ENCODE peak calls at places on chromosomes 7 and 10, in ten cellular contexts. V, E, O, D, C, H, K, M, T and W are unnamed samples.

GRCh38 chr7:33554046-33554445 is 351.3 kb upstream of the BMPER start:
- DNase-seq in M (no peak), O (no peak), C (no peak), D (no peak), T (no peak), E (no peak), K (no peak), V (no peak), H (no peak), W (no peak)

GRCh38 chr7:135930565-135931423 is 46.4 kb downstream of the MTPN start:
- DNase-seq in T (no peak), D (no peak), E (no peak), M (no peak), K (peak), H (no peak), O (no peak), C (no peak), V (no peak), W (peak)

GRCh38 chr10:77405771-77406241 is 231.8 kb downstream of the KCNMA1 start:
- DNase-seq in O (peak), K (peak), V (peak), C (peak), M (no peak), T (peak), D (peak), E (no peak), H (peak), W (peak)

GRCh38 chr7:21777916-21778315 is 167.8 kb downstream of the CDCA7L start:
- DNase-seq in V (no peak), O (no peak), M (no peak), T (no peak), H (no peak), D (no peak), K (no peak), C (no peak), E (no peak), W (no peak)

GRCh38 chr7:107803009-107803581 is at the start of gene SLC26A3:
- DNase-seq in D (no peak), K (no peak), T (no peak), C (no peak), E (no peak), H (no peak), V (no peak), O (no peak), M (no peak), W (no peak)

GRCh38 chr7:149300751-149301150 is 38.8 kb downstream of the ZNF783 start:
- DNase-seq in D (no peak), T (no peak), K (no peak), C (no peak), O (no peak), M (no peak), V (no peak), H (no peak), E (no peak), W (peak)

GRCh38 chr7:676246-676971 is 50.1 kb upstream of the DNAAF5 start:
- DNase-seq in M (no peak), V (no peak), E (no peak), D (no peak), T (no peak), C (no peak), H (no peak), O (no peak), K (no peak), W (no peak)

GRCh38 chr7:124257638-124258308 is 224.9 kb upstream of the TMEM229A start:
- DNase-seq in D (no peak), O (no peak), M (no peak), H (no peak), E (no peak), V (no peak), K (no peak), C (no peak), T (no peak), W (no peak)

GRCh38 chr7:2894118-2894940 is 50.2 kb upstream of the GNA12 start:
- DNase-seq in V (no peak), M (no peak), O (peak), E (no peak), K (no peak), T (no peak), C (no peak), D (no peak), H (no peak), W (no peak)

GRCh38 chr7:33040803-33041516 is 21.6 kb downstream of the NT5C3A start:
- DNase-seq in D (peak), C (no peak), M (no peak), H (no peak), E (no peak), T (peak), O (no peak), V (peak), K (peak), W (peak)

GRCh38 chr10:17685227-17685840 is 41.4 kb downstream of the STAM start:
- DNase-seq in T (no peak), K (no peak), V (no peak), C (no peak), E (no peak), O (no peak), M (no peak), H (no peak), D (no peak), W (no peak)

GRCh38 chr7:135414850-135415439 is 95.0 kb downstream of the CNOT4 start:
- DNase-seq in D (peak), M (peak), E (peak), K (peak), C (no peak), T (peak), H (peak), V (no peak), O (no peak), W (peak)

GRCh38 chr7:29274156-29275017 is 79.8 kb downstream of the CHN2 start:
- DNase-seq in D (no peak), M (no peak), T (peak), H (no peak), C (no peak), E (peak), V (no peak), K (no peak), O (no peak), W (peak)

GRCh38 chr7:107312418-107312817 is 143.6 kb downstream of the HBP1 start:
- DNase-seq in T (no peak), V (no peak), H (no peak), K (no peak), D (peak), E (no peak), C (no peak), O (no peak), M (no peak), W (no peak)

GRCh38 chr7:135194494-135195095 is 16.7 kb downstream of the WDR91 start:
- DNase-seq in C (no peak), T (no peak), K (no peak), H (no peak), O (no peak), E (no peak), D (no peak), M (no peak), V (no peak), W (no peak)

GRCh38 chr10:47311193-47311899 is 10.9 kb upstream of the GDF2 start:
- DNase-seq in K (peak), M (no peak), E (no peak), V (no peak), T (no peak), D (no peak), H (no peak), C (no peak), O (no peak), W (no peak)

GRCh38 chr7:155807013-155807804 is 5.1 kb downstream of the SHH start:
- DNase-seq in D (no peak), T (no peak), V (no peak), C (no peak), E (no peak), H (no peak), M (no peak), O (no peak), K (no peak), W (no peak)

GRCh38 chr7:130903358-130903974 is 169.5 kb upstream of the KLF14 start:
- DNase-seq in E (no peak), M (peak), V (no peak), K (peak), T (peak), C (no peak), D (no peak), O (no peak), H (no peak), W (peak)

GRCh38 chr7:545470-545869 is 25.8 kb upstream of the PDGFA start:
- DNase-seq in T (no peak), C (no peak), H (no peak), M (no peak), D (no peak), E (no peak), V (no peak), K (no peak), O (no peak), W (no peak)

GRCh38 chr7:158316466-158317031 is 271.1 kb downstream of the PTPRN2 start:
- DNase-seq in H (no peak), M (no peak), D (no peak), T (no peak), O (no peak), C (no peak), K (no peak), E (no peak), V (no peak), W (no peak)

GRCh38 chr10:100993986-100994708 is 5.5 kb upstream of the LZTS2 start:
- DNase-seq in C (no peak), T (peak), M (no peak), D (no peak), H (peak), V (no peak), E (no peak), K (peak), O (peak), W (peak)

GRCh38 chr10:132225073-132225848 is 38.5 kb downstream of the DPYSL4 start:
- DNase-seq in H (no peak), M (no peak), O (no peak), T (no peak), D (no peak), E (no peak), V (no peak), C (no peak), K (no peak), W (no peak)

GRCh38 chr7:116805100-116805544 is 57.3 kb upstream of the CAPZA2 start:
- DNase-seq in C (no peak), D (no peak), M (peak), O (no peak), E (no peak), K (peak), V (peak), H (no peak), T (peak), W (peak)

GRCh38 chr10:89398003-89398749 is 5.8 kb downstream of the IFIT1 start:
- DNase-seq in C (no peak), T (peak), D (no peak), H (no peak), M (no peak), V (no peak), O (no peak), E (no peak), K (peak), W (peak)

GRCh38 chr10:124353896-124354295 is 64.8 kb downstream of the OAT start:
- DNase-seq in D (no peak), K (no peak), E (no peak), M (no peak), T (no peak), V (no peak), C (no peak), O (peak), H (no peak), W (no peak)

GRCh38 chr7:35624299-35625186 is 70.4 kb downstream of the HERPUD2 start:
- DNase-seq in O (no peak), C (no peak), V (no peak), D (peak), E (no peak), H (peak), T (peak), M (no peak), K (peak), W (peak)

GRCh38 chr7:116851175-116851574 is 11.2 kb upstream of the CAPZA2 start:
- DNase-seq in H (no peak), D (no peak), O (no peak), T (no peak), V (no peak), E (no peak), K (no peak), M (no peak), C (no peak), W (no peak)

GRCh38 chr7:35714862-35715261 is 19.9 kb upstream of the HERPUD2 start:
- DNase-seq in V (no peak), H (no peak), C (no peak), O (no peak), K (no peak), D (no peak), E (no peak), M (no peak), T (no peak), W (no peak)

GRCh38 chr10:132373241-132373955 is 23.6 kb upstream of the PWWP2B start:
- DNase-seq in M (no peak), H (no peak), O (peak), D (no peak), V (no peak), K (no peak), E (no peak), C (peak), T (no peak), W (no peak)

GRCh38 chr7:108592633-108593277 is 23.1 kb downstream of the DNAJB9 start:
- DNase-seq in E (no peak), O (no peak), H (no peak), V (no peak), D (peak), C (no peak), T (peak), K (peak), M (no peak), W (peak)

GRCh38 chr7:110620336-110620735 is 470.6 kb upstream of the LRRN3 start:
- DNase-seq in E (no peak), D (no peak), M (no peak), O (no peak), T (no peak), V (no peak), C (no peak), H (no peak), K (no peak), W (no peak)

GRCh38 chr10:124249196-124249595 is 155.8 kb upstream of the CHST15 start:
- DNase-seq in K (no peak), D (no peak), E (no peak), V (no peak), H (no peak), O (no peak), T (no peak), C (no peak), M (no peak), W (no peak)

GRCh38 chr10:42896735-42897134 is 114.1 kb downstream of the BMS1 start:
- DNase-seq in H (no peak), K (no peak), E (no peak), T (no peak), C (no peak), V (no peak), M (no peak), O (no peak), D (no peak), W (no peak)

GRCh38 chr10:34954142-34954541 is 136.0 kb downstream of the CUL2 start:
- DNase-seq in C (peak), D (peak), T (no peak), E (no peak), O (no peak), M (no peak), H (no peak), K (no peak), V (no peak), W (no peak)

GRCh38 chr10:69866688-69867461 is 65.2 kb downstream of the COL13A1 start:
- DNase-seq in T (peak), D (no peak), M (peak), O (peak), K (no peak), E (no peak), V (no peak), C (no peak), H (peak), W (peak)

DNA sequence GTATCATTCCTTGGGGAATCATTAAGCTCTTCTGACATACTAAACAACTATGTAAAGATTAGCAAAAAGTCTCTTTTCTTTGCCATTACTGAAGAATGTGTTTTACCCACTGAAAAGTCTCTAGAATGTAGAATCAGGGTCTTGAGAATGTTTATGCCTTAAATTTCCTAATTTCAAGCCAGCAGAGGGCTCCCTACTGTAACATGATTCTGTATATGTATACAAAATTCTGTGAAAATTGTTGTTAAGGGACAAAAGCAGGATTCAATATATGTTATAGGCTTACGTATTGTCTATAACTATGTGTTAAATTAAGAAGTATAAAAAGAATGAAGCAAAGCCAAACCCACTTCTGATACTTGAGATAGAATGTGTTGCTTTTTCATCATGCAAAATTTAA is 296.9 kb upstream of the DGKB start:
- DNase-seq in E (peak), K (peak), C (no peak), O (no peak), T (peak), H (no peak), D (no peak), M (no peak), V (no peak), W (peak)
- TF ChIP-seq CTCF in E (peak), K (peak), C (peak), O (no peak), T (no peak), H (peak), D (peak), M (peak), V (no peak), W (peak)

GRCh38 chr7:80288175-80289122 is 153.8 kb downstream of the GNAI1 start:
- DNase-seq in H (peak), O (no peak), V (no peak), K (peak), C (no peak), T (peak), M (no peak), D (no peak), E (peak), W (no peak)
- TF ChIP-seq CTCF in H (no peak), O (no peak), V (no peak), K (peak), C (no peak), T (no peak), M (no peak), D (no peak), E (peak), W (peak)

DNA sequence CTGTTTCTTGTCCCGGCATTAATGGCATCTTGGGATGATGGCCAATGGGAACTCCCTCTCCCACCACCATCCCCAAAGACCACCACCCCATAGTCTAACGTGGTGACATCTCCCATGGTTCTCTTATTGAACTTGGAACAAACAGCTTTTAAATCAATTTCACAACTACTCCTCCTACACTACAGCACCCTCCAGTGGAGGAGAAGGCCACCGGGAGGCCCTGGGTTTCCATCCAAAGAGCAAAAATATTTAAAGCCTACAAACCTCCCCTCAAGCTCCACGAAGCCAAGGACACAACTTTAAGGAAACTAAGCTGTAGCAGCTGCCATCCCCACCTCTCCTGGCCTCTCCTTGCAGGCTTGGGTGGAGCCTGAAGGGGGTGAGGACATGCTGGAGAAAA is 94.1 kb upstream of the LANCL2 start:
- DNase-seq in M (no peak), H (no peak), D (no peak), E (no peak), O (no peak), V (no peak), C (no peak), T (peak), K (peak), W (no peak)
- TF ChIP-seq CTCF in M (peak), H (no peak), D (peak), E (peak), O (no peak), V (no peak), C (no peak), T (peak), K (peak), W (peak)

DNA sequence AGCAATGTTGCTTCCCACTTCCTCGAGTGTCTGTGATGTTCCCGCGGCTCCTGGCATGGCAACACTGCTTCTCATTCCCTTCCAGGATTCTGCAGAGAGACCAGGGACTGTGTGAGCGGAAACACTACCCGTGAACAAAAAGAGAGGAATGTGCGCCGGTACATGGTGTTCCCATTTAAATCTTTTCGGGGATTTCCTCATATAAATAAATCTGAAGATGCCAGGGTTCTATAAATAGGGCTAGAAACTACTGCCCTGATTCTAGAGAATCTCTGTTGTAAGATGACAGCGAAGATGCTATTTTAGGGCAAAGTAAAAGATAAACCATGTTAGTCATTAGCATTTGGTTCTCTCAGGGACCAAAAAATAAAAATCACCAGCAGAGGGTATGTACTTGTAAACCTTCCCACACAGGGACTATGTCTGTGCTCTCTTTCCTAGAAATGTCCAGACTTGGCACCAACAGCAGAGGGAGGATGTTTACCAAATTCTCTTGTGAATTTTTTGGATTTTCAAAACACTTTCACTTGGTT is 92.2 kb upstream of the DDC start:
- DNase-seq in V (peak), D (peak), M (no peak), C (no peak), O (peak), E (no peak), H (no peak), K (no peak), T (peak), W (peak)
- TF ChIP-seq CTCF in V (peak), D (no peak), M (peak), C (no peak), O (peak), E (no peak), H (no peak), K (no peak), T (peak), W (peak)